ENCODE peak calls at places on chromosomes 6 and 20, in ten cellular contexts. K is CD8-positive, alpha-beta memory T cell; G is RWPE1; E is Right ventricle myocardium superior; V is ELR; I is stromal cell of bone marrow; B is cardiac muscle cell; A is kidney; S is GM06990; O is stimulated activated naive CD4-positive, alpha-beta T cell. W is an unnamed sample.

GRCh38 chr6:15447546-15448232 is 201.8 kb downstream of the JARID2 start:
- DNase-seq in A (no peak), K (no peak), I (no peak), B (no peak), S (no peak), G (no peak), O (no peak), E (no peak), V (no peak), W (no peak)

GRCh38 chr20:44748005-44748370 is 2.3 kb downstream of the KCNK15 start:
- DNase-seq in E (no peak), V (peak), O (no peak), K (no peak), G (no peak), B (no peak), A (no peak), I (no peak), S (no peak), W (no peak)

GRCh38 chr6:52890018-52890417 is 19.5 kb downstream of the GSTA3 start:
- DNase-seq in V (no peak), S (no peak), O (no peak), G (no peak), K (no peak), E (no peak), I (no peak), A (no peak), B (no peak), W (no peak)

GRCh38 chr6:12343440-12344162 is 53.4 kb downstream of the EDN1 start:
- DNase-seq in K (no peak), E (no peak), O (no peak), S (no peak), V (no peak), G (no peak), I (no peak), A (no peak), B (no peak), W (no peak)

GRCh38 chr20:63740070-63740500 is 509 bp downstream of the SLC2A4RG start:
- DNase-seq in O (peak), B (peak), E (peak), I (peak), A (peak), S (peak), G (peak), K (peak), V (peak), W (no peak)

GRCh38 chr20:50813801-50814200 is 18.9 kb downstream of the BCAS4 start:
- DNase-seq in K (no peak), E (no peak), I (no peak), V (no peak), A (peak), S (no peak), O (no peak), B (no peak), G (no peak), W (no peak)

GRCh38 chr6:89433637-89434499 is 916 bp downstream of the ANKRD6 start:
- DNase-seq in O (no peak), G (no peak), I (no peak), A (peak), B (peak), K (peak), V (no peak), E (peak), S (peak), W (no peak)

GRCh38 chr20:7841291-7841966 is 98.8 kb downstream of the HAO1 start:
- DNase-seq in K (no peak), G (peak), O (no peak), S (no peak), B (no peak), V (peak), E (peak), A (no peak), I (no peak), W (peak)

GRCh38 chr20:52490715-52491430 is 299.3 kb upstream of the ZFP64 start:
- DNase-seq in B (no peak), S (no peak), E (no peak), K (no peak), G (peak), A (no peak), O (no peak), V (peak), I (peak), W (peak)

GRCh38 chr6:29853245-29853644 is 25.6 kb downstream of the HLA-G start:
- DNase-seq in K (no peak), E (no peak), G (no peak), S (no peak), I (no peak), O (no peak), B (no peak), A (no peak), V (no peak), W (no peak)

GRCh38 chr6:31423550-31423949 is 20.2 kb downstream of the MICA start:
- DNase-seq in K (no peak), B (no peak), V (no peak), E (no peak), O (no peak), G (no peak), A (no peak), I (no peak), S (no peak), W (no peak)

GRCh38 chr6:3151705-3152104 is 5.6 kb downstream of the TUBB2A start:
- DNase-seq in S (no peak), A (no peak), G (no peak), O (no peak), V (no peak), E (no peak), K (no peak), B (no peak), I (no peak), W (no peak)

GRCh38 chr6:93721386-93722048 is 302.2 kb upstream of the EPHA7 start:
- DNase-seq in S (no peak), I (peak), K (no peak), O (no peak), A (no peak), G (no peak), E (no peak), V (no peak), B (peak), W (no peak)

GRCh38 chr6:87465041-87465440 is 7.7 kb upstream of the SLC35A1 start:
- DNase-seq in S (no peak), A (no peak), V (no peak), O (no peak), E (no peak), I (no peak), K (no peak), B (no peak), G (no peak), W (no peak)

GRCh38 chr6:26412225-26412624 is 10.2 kb downstream of the BTN3A1 start:
- DNase-seq in G (no peak), O (no peak), K (no peak), E (no peak), S (no peak), A (no peak), B (no peak), I (no peak), V (no peak), W (peak)

GRCh38 chr6:42367353-42368011 is 84.2 kb downstream of the TRERF1 start:
- DNase-seq in B (no peak), A (no peak), K (peak), G (no peak), V (no peak), I (no peak), S (peak), E (no peak), O (no peak), W (peak)

GRCh38 chr20:45863543-45864470 is 6.4 kb downstream of the ZSWIM3 start:
- DNase-seq in G (no peak), O (no peak), I (no peak), E (no peak), K (no peak), V (no peak), B (no peak), S (no peak), A (no peak), W (no peak)

GRCh38 chr6:48550607-48551006 is 439.6 kb upstream of the PTCHD4 start:
- DNase-seq in E (no peak), K (no peak), B (no peak), G (no peak), A (no peak), I (no peak), O (no peak), S (no peak), V (no peak), W (no peak)

GRCh38 chr6:97497713-97498331 is 214.8 kb upstream of the MMS22L start:
- DNase-seq in A (peak), I (peak), B (peak), S (no peak), E (peak), O (peak), G (peak), K (peak), V (peak), W (peak)

GRCh38 chr20:53708129-53708968 is 114.7 kb upstream of the ZNF217 start:
- DNase-seq in A (no peak), B (no peak), K (peak), S (peak), E (no peak), O (no peak), V (peak), G (no peak), I (no peak), W (peak)

GRCh38 chr6:12069891-12070529 is 57.9 kb downstream of the HIVEP1 start:
- DNase-seq in B (no peak), V (peak), O (no peak), G (no peak), A (no peak), K (no peak), S (no peak), E (no peak), I (no peak), W (peak)

W was measured in HFFc6.